ENCODE peak calls at places on chromosome 21, in six cellular contexts. B is fibroblast of pulmonary artery, I is heart left ventricle, W is foreskin keratinocyte, V is HL-60, C is glutamatergic neuron. Q is an unnamed sample.

GRCh38 chr21:45033791-45034555 is 40.4 kb upstream of the ADARB1 start:
- DNase-seq in B (peak), W (peak), I (no peak), C (no peak), V (no peak), Q (no peak)

GRCh38 chr21:34882719-34883131 is 166.4 kb downstream of the RUNX1 start:
- DNase-seq in I (no peak), B (no peak), C (no peak), V (peak), W (no peak), Q (no peak)

GRCh38 chr21:30710499-30710898 is 8.1 kb downstream of the KRTAP21-3 start:
- DNase-seq in V (no peak), I (no peak), C (no peak), W (peak), B (no peak), Q (no peak)

GRCh38 chr21:46222436-46223116 is 6.0 kb downstream of the LSS start:
- DNase-seq in B (no peak), I (no peak), V (no peak), W (no peak), C (no peak), Q (no peak)

GRCh38 chr21:29299046-29299905 is 554 bp downstream of the BACH1 start:
- DNase-seq in C (peak), B (peak), I (peak), W (no peak), V (no peak), Q (peak)

GRCh38 chr21:40507978-40508377 is 339.0 kb downstream of the DSCAM start:
- DNase-seq in W (peak), B (no peak), I (no peak), V (no peak), C (no peak), Q (no peak)

GRCh38 chr21:27806261-27806660 is 839.4 kb upstream of the ADAMTS5 start:
- DNase-seq in W (no peak), C (no peak), I (no peak), B (no peak), V (no peak), Q (no peak)

GRCh38 chr21:32089771-32090170 is 189.1 kb downstream of the MIS18A start:
- DNase-seq in I (no peak), C (no peak), B (no peak), V (no peak), W (no peak), Q (no peak)

GRCh38 chr21:39518055-39518844 is 66.5 kb downstream of the SH3BGR start:
- DNase-seq in W (peak), I (no peak), B (peak), C (peak), V (peak), Q (peak)

GRCh38 chr21:45572231-45572630 is 30.0 kb upstream of the SLC19A1 start:
- DNase-seq in B (no peak), V (no peak), W (no peak), I (no peak), C (no peak), Q (no peak)

GRCh38 chr21:38913120-38913975 is 107.6 kb downstream of the ETS2 start:
- DNase-seq in W (peak), V (no peak), I (peak), B (peak), C (peak), Q (peak)

GRCh38 chr21:45818904-45819285 is 162.7 kb upstream of the COL6A1 start:
- DNase-seq in B (peak), V (peak), I (no peak), W (no peak), C (no peak), Q (no peak)

GRCh38 chr21:37348664-37349063 is 17.9 kb upstream of the DYRK1A start:
- DNase-seq in W (no peak), C (no peak), V (no peak), B (no peak), I (no peak), Q (no peak)

GRCh38 chr21:34354836-34355235 is 9.0 kb upstream of the KCNE2 start:
- DNase-seq in B (no peak), I (no peak), W (no peak), C (no peak), V (no peak), Q (no peak)

GRCh38 chr21:25234857-25235801 is 372.2 kb downstream of the MRPL39 start:
- DNase-seq in B (no peak), W (no peak), C (no peak), V (no peak), I (no peak), Q (no peak)

GRCh38 chr21:37475186-37475868 is 108.8 kb downstream of the DYRK1A start:
- DNase-seq in I (no peak), V (no peak), B (no peak), W (no peak), C (no peak), Q (no peak)

GRCh38 chr21:46146856-46147255 is 8.5 kb downstream of the FTCD start:
- DNase-seq in V (no peak), B (no peak), W (no peak), C (peak), I (no peak), Q (no peak)

GRCh38 chr21:35048183-35048601 is 910 bp downstream of the RUNX1 start:
- DNase-seq in I (no peak), W (no peak), C (no peak), V (peak), B (no peak), Q (no peak)

GRCh38 chr21:38273745-38274544 is 17.2 kb downstream of the KCNJ15 start:
- DNase-seq in I (no peak), W (no peak), V (no peak), C (no peak), B (no peak), Q (no peak)

GRCh38 chr21:40587786-40588353 is 259.1 kb downstream of the DSCAM start:
- DNase-seq in C (no peak), I (no peak), B (no peak), V (no peak), W (peak), Q (no peak)

GRCh38 chr21:28823464-28823863 is 169.2 kb downstream of the LTN1 start:
- DNase-seq in W (no peak), I (no peak), V (no peak), C (no peak), B (no peak), Q (no peak)

GRCh38 chr21:33384851-33385331 is 18.3 kb upstream of the IFNGR2 start:
- DNase-seq in V (no peak), I (no peak), W (no peak), C (no peak), B (no peak), Q (no peak)

GRCh38 chr21:27462786-27463185 is 495.9 kb upstream of the ADAMTS5 start:
- DNase-seq in B (no peak), W (peak), C (no peak), I (no peak), V (no peak), Q (no peak)

GRCh38 chr21:30577766-30578165 is 12.4 kb downstream of the KRTAP22-2 start:
- DNase-seq in W (peak), C (no peak), V (no peak), I (no peak), B (peak), Q (no peak)

GRCh38 chr21:28018741-28019669 is 973.7 kb downstream of the LTN1 start:
- DNase-seq in C (no peak), V (no peak), W (no peak), B (no peak), I (no peak), Q (no peak)

GRCh38 chr21:31318971-31319370 is 25.1 kb downstream of the TIAM1 start:
- DNase-seq in I (no peak), V (no peak), W (no peak), C (no peak), B (no peak), Q (no peak)

DNA sequence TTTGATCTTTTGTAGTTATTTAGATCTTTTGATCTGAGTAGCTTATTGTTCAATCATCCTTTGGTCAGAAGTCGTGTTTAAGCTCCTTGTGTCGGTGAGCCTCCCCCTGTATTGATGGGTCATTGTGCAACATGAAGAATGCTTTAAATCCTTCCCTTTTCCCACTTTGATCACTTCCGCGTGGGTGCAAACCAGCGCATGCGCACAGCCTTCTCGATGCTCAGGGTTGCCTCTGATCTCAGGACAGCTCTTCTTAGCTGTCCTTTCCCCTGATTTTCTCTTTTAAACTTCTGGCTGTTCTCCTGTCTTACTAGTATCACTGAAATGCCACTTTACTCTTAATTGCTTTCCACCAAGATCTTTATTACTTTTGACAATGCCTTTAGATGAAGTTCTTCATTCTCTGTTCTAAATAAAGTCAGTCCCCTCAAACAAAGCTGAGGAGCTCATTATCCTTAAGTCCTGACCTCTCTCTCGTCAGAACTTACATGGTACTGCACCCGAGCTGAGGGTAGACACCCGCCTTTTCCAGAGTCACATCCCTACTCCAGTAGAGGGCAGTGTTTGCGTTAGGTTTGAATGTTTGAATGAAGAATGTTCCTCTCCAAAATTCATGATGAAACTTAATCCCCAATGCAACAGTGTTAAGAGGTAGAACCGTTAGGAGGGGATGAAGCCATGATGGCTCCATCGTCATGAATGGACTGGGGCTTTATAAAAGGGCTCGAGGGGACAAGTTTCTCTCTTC is 547.9 kb upstream of the TMPRSS15 start:
- DNase-seq in W (peak), B (peak), V (peak), C (peak), I (no peak), Q (peak)
- TF ChIP-seq CTCF in W (peak), B (no peak), V (peak), C (peak), I (peak), Q (peak)

DNA sequence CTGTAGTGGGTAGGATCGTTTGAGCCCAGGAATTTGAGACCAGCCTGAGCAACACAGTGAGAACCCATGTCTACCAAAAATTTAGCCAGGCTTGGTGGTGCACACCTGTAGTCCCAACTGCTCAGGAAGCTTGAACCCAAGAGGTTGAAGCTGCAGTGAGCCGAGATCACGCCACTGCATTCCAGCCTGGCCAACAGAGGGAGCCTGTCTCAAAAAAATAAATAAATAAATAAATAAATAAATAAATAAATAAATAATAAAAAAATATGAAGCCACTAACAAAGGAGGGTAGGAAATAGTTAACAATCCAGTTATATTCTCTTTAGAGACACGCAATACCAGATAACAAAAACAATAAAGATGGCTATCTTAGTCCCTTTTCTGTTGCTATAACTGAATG is 11.9 kb upstream of the CBR3 start:
- DNase-seq in B (no peak), C (no peak), V (no peak), W (no peak), I (no peak), Q (no peak)
- TF ChIP-seq CTCF in B (peak), C (peak), V (no peak), W (peak), I (peak), Q (peak)

GRCh38 chr21:44013380-44014088 is 1.4 kb downstream of the TRAPPC10 start:
- DNase-seq in W (no peak), C (no peak), B (no peak), I (no peak), V (peak), Q (no peak)

GRCh38 chr21:44011123-44011773 is 861 bp upstream of the TRAPPC10 start:
- DNase-seq in C (no peak), B (no peak), V (no peak), I (peak), W (no peak), Q (no peak)

GRCh38 chr21:44010429-44010828 is 1.7 kb upstream of the TRAPPC10 start:
- DNase-seq in W (no peak), I (no peak), C (no peak), B (no peak), V (no peak), Q (no peak)

GRCh38 chr21:44011774-44012473 is at the start of gene TRAPPC10:
- DNase-seq in W (peak), B (peak), V (peak), C (peak), I (peak), Q (peak)

GRCh38 chr21:44012474-44013379 is 618 bp downstream of the TRAPPC10 start:
- DNase-seq in B (peak), V (peak), C (peak), W (peak), I (peak), Q (peak)
- TF ChIP-seq CTCF in B (no peak), V (no peak), C (peak), W (peak), I (peak), Q (peak)

DNA sequence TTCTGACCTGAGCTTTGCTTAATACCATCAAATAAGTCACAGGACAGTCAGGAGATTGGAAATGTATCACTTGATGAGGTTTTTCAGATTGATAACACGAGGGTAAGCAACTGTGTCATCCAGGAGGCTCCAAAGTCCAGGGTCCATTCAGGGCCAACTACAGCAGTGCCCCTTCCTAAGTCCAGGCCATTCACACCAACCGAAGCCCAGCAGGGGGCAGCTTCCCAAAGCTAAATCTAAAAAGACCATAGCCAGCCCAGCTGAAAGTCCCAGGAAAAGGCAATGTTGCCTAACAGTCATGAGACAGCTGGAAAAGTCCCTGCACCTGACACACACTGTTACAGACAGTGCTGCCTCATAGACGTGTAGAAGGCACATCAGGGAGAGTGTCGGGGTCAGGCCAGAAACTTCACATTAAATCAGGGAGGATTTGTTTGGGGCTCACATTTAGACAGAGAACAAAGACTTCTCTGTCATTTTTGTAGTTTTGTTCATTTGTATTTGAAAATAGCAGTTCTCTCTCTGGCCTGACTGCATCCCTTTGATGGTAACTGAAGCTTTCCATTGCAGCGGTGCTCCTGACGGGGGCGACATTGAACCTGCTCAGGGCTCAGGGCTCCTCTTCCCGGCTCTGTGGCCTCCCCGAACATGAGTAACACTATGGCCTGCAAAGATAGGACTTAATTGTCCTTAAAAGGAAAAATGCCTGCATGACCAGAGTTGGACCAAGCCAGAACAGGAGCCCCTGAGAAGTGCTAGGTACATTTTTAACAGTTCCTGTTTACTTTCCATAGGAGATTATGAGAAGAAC is 200.4 kb downstream of the NRIP1 start:
- DNase-seq in B (peak), C (peak), W (peak), I (peak), V (no peak), Q (peak)
- TF ChIP-seq CTCF in B (peak), C (peak), W (peak), I (peak), V (peak), Q (peak)

GRCh38 chr21:41847066-41847804 is 31.9 kb downstream of the PRDM15 start:
- DNase-seq in B (no peak), I (no peak), C (no peak), W (no peak), V (no peak), Q (no peak)
- TF ChIP-seq CTCF in B (no peak), I (no peak), C (no peak), W (peak), V (no peak), Q (no peak)

DNA sequence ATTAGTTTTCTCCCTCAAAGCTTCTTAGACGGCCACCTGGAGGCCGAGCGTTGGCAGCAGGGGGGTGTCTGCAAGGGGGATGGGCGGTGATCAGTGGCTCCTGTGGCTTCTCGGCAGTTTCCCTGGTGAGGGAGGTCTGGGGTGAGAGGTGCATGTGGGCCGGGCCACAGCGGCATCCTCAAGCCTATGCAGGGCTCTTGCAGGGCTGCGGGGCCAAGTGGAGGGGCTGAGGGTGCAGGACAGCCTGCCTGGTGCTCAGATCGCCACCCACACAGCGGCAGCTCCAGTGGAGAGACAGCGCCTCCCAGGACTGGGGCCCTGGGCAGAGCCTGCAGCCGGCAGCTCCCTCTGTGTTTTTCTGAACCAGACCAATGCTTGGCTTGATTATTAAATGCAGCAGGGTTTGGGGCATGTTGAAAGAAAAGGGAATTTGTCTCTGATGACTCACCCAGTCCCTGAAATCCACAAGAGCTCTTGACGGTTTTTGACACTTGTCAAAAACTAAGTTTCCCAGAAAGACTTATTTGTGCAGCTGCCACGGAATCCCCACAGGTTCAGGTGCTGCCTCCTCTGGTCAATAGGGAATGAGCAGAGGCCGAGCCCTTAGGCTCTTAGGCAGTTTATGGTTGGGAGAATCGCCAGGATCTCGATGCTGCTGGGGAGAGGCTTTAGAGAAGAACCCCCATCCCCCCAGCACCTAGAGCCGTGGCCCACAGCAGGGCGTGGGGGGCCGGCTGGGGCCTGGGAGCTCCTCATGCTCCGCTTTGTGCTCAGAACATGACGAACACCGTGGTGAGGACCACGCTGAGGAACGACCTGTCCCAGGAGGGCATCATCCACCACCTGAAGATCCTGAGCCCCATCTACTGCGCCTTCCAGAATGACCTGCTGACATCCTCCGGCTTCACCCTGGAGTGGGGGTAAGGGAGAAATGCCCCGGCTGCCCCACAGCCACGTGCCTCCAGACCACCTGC is 54.7 kb downstream of the UMODL1 start:
- DNase-seq in I (no peak), V (no peak), W (peak), B (peak), C (no peak), Q (no peak)
- TF ChIP-seq CTCF in I (no peak), V (no peak), W (peak), B (peak), C (no peak), Q (no peak)

DNA sequence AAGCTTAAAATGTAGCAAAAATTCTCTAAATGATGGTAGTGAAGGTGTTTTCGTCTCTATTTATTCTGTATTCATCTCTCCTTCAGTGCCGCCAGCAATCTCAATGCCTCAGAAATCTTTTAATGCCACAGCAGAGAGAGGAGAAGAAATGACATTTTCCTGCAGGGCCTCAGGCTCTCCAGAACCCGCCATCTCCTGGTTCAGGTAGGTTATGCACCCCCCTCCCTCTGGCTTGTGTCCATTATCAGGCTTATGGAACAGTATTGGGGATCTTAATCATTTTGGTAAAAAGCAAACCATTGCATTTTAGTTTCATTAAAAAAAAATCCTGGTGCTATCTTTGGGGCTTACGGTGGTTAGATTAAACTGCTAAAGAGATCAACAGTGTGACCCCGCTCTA is 326.1 kb downstream of the NCAM2 start:
- DNase-seq in W (no peak), V (no peak), C (no peak), I (no peak), B (no peak), Q (no peak)
- TF ChIP-seq CTCF in W (no peak), V (no peak), C (no peak), I (no peak), B (no peak), Q (no peak)

GRCh38 chr21:16193758-16194606 is 464.2 kb downstream of the USP25 start:
- DNase-seq in B (peak), W (peak), I (peak), C (no peak), V (no peak), Q (peak)
- TF ChIP-seq CTCF in B (peak), W (peak), I (peak), C (no peak), V (no peak), Q (no peak)